ENCODE peak calls at places on chromosomes 2 and 18, in eight cellular contexts. One of them, this sample, is unnamed.

GRCh38 chr18:77423468-77423867 is 173.8 kb downstream of the GALR1 start:
- DNase-seq in esophagus squamous epithelium: no peak
- DNase-seq in endothelial cell of umbilical vein: no peak
- DNase-seq in H1: no peak
- DNase-seq in NB4: no peak
- DNase-seq in stomach: no peak
- DNase-seq in prostate gland: no peak
- DNase-seq in lower leg skin: no peak
- DNase-seq in this sample: no peak

GRCh38 chr2:48483506-48483905 is 46.4 kb upstream of the STON1 start:
- DNase-seq in endothelial cell of umbilical vein: peak
- DNase-seq in lower leg skin: no peak
- DNase-seq in esophagus squamous epithelium: no peak
- DNase-seq in NB4: no peak
- DNase-seq in prostate gland: peak
- DNase-seq in H1: no peak
- DNase-seq in stomach: no peak
- DNase-seq in this sample: no peak

GRCh38 chr2:232328516-232329460 is 49.8 kb upstream of the ALPP start:
- DNase-seq in prostate gland: no peak
- DNase-seq in endothelial cell of umbilical vein: no peak
- DNase-seq in stomach: no peak
- DNase-seq in lower leg skin: peak
- DNase-seq in H1: no peak
- DNase-seq in esophagus squamous epithelium: no peak
- DNase-seq in NB4: no peak
- DNase-seq in this sample: peak

GRCh38 chr2:174603280-174603679 is 5.7 kb upstream of the WIPF1 start:
- DNase-seq in NB4: peak
- DNase-seq in esophagus squamous epithelium: no peak
- DNase-seq in lower leg skin: no peak
- DNase-seq in stomach: peak
- DNase-seq in endothelial cell of umbilical vein: peak
- DNase-seq in prostate gland: peak
- DNase-seq in H1: no peak
- DNase-seq in this sample: peak

GRCh38 chr2:212814941-212815340 is 276.3 kb upstream of the ERBB4 start:
- DNase-seq in prostate gland: no peak
- DNase-seq in endothelial cell of umbilical vein: no peak
- DNase-seq in stomach: no peak
- DNase-seq in esophagus squamous epithelium: no peak
- DNase-seq in NB4: no peak
- DNase-seq in lower leg skin: no peak
- DNase-seq in H1: no peak
- DNase-seq in this sample: no peak

GRCh38 chr2:98037206-98037605 is 41.5 kb upstream of the TMEM131 start:
- DNase-seq in H1: no peak
- DNase-seq in esophagus squamous epithelium: no peak
- DNase-seq in stomach: no peak
- DNase-seq in endothelial cell of umbilical vein: no peak
- DNase-seq in lower leg skin: no peak
- DNase-seq in prostate gland: no peak
- DNase-seq in NB4: no peak
- DNase-seq in this sample: no peak

GRCh38 chr18:59516356-59517155 is 157.5 kb upstream of the LMAN1 start:
- DNase-seq in lower leg skin: peak
- DNase-seq in endothelial cell of umbilical vein: peak
- DNase-seq in H1: no peak
- DNase-seq in NB4: no peak
- DNase-seq in stomach: no peak
- DNase-seq in prostate gland: no peak
- DNase-seq in esophagus squamous epithelium: no peak
- DNase-seq in this sample: peak

GRCh38 chr18:23173912-23174311 is 38.6 kb downstream of the CABLES1 start:
- DNase-seq in prostate gland: no peak
- DNase-seq in H1: no peak
- DNase-seq in endothelial cell of umbilical vein: no peak
- DNase-seq in NB4: no peak
- DNase-seq in stomach: no peak
- DNase-seq in lower leg skin: no peak
- DNase-seq in esophagus squamous epithelium: no peak
- DNase-seq in this sample: no peak

GRCh38 chr2:175432021-175432420 is 250.5 kb upstream of the ATP5MC3 start:
- DNase-seq in prostate gland: no peak
- DNase-seq in endothelial cell of umbilical vein: no peak
- DNase-seq in lower leg skin: no peak
- DNase-seq in NB4: no peak
- DNase-seq in stomach: no peak
- DNase-seq in esophagus squamous epithelium: no peak
- DNase-seq in H1: no peak
- DNase-seq in this sample: no peak

GRCh38 chr18:39571511-39571910 is 2005.9 kb upstream of the CELF4 start:
- DNase-seq in lower leg skin: no peak
- DNase-seq in prostate gland: no peak
- DNase-seq in endothelial cell of umbilical vein: peak
- DNase-seq in H1: no peak
- DNase-seq in stomach: no peak
- DNase-seq in esophagus squamous epithelium: no peak
- DNase-seq in NB4: peak
- DNase-seq in this sample: no peak

GRCh38 chr2:54871457-54872103 is 148.1 kb downstream of the EML6 start:
- DNase-seq in lower leg skin: no peak
- DNase-seq in H1: no peak
- DNase-seq in NB4: peak
- DNase-seq in prostate gland: no peak
- DNase-seq in endothelial cell of umbilical vein: no peak
- DNase-seq in stomach: no peak
- DNase-seq in esophagus squamous epithelium: no peak
- DNase-seq in this sample: no peak

GRCh38 chr18:61946449-61946848 is 53.6 kb upstream of the RNF152 start:
- DNase-seq in prostate gland: no peak
- DNase-seq in lower leg skin: no peak
- DNase-seq in endothelial cell of umbilical vein: no peak
- DNase-seq in H1: no peak
- DNase-seq in NB4: no peak
- DNase-seq in esophagus squamous epithelium: no peak
- DNase-seq in stomach: no peak
- DNase-seq in this sample: no peak

DNA sequence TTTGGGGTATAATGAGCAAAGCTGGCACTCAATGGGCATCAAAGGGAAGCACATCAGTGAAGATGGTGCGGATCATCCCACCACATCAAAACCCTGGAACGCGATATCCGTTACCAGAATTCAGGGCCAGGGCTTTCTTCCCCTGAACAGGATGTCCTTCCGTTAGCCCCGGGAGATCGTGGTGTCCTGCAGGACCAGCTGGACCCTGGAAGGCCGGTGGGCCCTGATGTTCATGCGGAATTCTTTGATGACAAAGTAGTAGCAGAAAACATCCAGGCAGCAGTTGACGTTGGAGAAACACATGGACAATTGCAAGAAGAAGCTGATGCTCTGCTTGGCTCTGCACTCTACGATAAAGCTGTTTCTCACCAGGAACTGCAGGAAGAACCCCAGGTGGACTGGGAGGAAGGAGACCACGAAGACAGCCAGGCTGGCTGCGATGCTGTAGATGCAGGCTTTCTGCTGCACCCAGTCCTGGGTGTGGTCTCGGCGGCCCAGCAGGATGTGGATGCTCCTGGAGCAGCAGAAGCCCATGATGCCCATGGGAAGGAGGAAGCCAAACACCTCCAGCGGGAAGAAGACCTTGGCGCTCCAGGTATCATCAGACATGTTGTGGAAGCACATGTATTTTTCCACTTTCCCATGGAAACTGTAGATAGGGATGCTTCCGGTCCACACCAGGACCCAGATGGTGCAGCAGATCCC is 15.0 kb downstream of the GPR55 start:
- DNase-seq in NB4: no peak
- DNase-seq in prostate gland: no peak
- DNase-seq in lower leg skin: peak
- DNase-seq in H1: no peak
- DNase-seq in endothelial cell of umbilical vein: no peak
- DNase-seq in esophagus squamous epithelium: no peak
- DNase-seq in stomach: no peak
- DNase-seq in this sample: no peak
- TF ChIP-seq POLR2A in NB4: no peak
- TF ChIP-seq POLR2A in prostate gland: no peak
- TF ChIP-seq POLR2A in lower leg skin: no peak
- TF ChIP-seq POLR2A in H1: no peak
- TF ChIP-seq POLR2A in endothelial cell of umbilical vein: no peak
- TF ChIP-seq POLR2A in esophagus squamous epithelium: no peak
- TF ChIP-seq POLR2A in stomach: no peak
- TF ChIP-seq POLR2A in this sample: no peak

DNA sequence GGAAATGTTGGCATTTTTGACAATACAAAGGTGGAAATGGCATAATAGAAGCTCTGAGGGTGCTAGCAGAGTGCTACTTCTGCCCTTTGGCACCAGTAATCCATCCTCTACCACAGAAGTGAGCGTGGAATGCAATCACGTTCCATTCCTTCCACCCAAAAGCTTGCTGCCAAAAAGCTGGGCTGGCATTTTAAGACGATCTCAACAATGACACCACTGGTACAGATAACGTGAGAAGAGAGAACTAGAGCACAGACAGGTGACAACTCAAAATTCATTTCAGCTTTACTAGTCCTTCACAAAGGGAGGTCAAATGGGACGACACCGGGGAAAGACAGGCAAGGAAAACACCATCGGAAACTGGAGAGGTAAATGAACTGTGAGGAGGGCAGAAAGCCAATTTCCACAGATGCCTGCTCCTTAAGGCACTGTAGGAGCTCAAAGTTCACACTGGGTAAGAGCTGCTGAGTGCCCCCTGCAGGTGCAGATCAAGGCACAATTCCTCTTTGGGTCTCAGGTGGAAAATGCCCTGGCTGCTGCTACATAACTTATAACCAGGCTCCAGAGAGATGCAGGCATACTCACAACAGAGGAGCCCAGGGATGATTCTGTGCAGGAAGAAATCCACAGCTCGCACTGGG is 50.7 kb upstream of the RNU4ATAC start:
- DNase-seq in endothelial cell of umbilical vein: peak
- DNase-seq in H1: no peak
- DNase-seq in esophagus squamous epithelium: no peak
- DNase-seq in lower leg skin: no peak
- DNase-seq in stomach: peak
- DNase-seq in prostate gland: no peak
- DNase-seq in NB4: peak
- DNase-seq in this sample: no peak
- TF ChIP-seq CTCF in endothelial cell of umbilical vein: no peak
- TF ChIP-seq CTCF in H1: peak
- TF ChIP-seq CTCF in esophagus squamous epithelium: no peak
- TF ChIP-seq CTCF in lower leg skin: no peak
- TF ChIP-seq CTCF in stomach: peak
- TF ChIP-seq CTCF in prostate gland: no peak
- TF ChIP-seq CTCF in NB4: peak
- TF ChIP-seq CTCF in this sample: no peak

GRCh38 chr2:36322108-36322507 is 33.5 kb upstream of the CRIM1 start:
- DNase-seq in stomach: no peak
- DNase-seq in esophagus squamous epithelium: no peak
- DNase-seq in endothelial cell of umbilical vein: peak
- DNase-seq in lower leg skin: no peak
- DNase-seq in NB4: peak
- DNase-seq in prostate gland: no peak
- DNase-seq in H1: no peak
- DNase-seq in this sample: no peak

GRCh38 chr2:36318547-36318946 is 37.0 kb upstream of the CRIM1 start:
- DNase-seq in endothelial cell of umbilical vein: no peak
- DNase-seq in H1: no peak
- DNase-seq in NB4: peak
- DNase-seq in prostate gland: no peak
- DNase-seq in lower leg skin: no peak
- DNase-seq in esophagus squamous epithelium: no peak
- DNase-seq in stomach: no peak
- DNase-seq in this sample: no peak
- TF ChIP-seq POLR2A in endothelial cell of umbilical vein: no peak
- TF ChIP-seq POLR2A in H1: no peak
- TF ChIP-seq POLR2A in NB4: no peak
- TF ChIP-seq POLR2A in prostate gland: no peak
- TF ChIP-seq POLR2A in lower leg skin: no peak
- TF ChIP-seq POLR2A in esophagus squamous epithelium: no peak
- TF ChIP-seq POLR2A in stomach: no peak
- TF ChIP-seq POLR2A in this sample: no peak

GRCh38 chr2:124320072-124320471 is 295.0 kb downstream of the CNTNAP5 start:
- DNase-seq in endothelial cell of umbilical vein: no peak
- DNase-seq in esophagus squamous epithelium: no peak
- DNase-seq in stomach: no peak
- DNase-seq in lower leg skin: no peak
- DNase-seq in NB4: no peak
- DNase-seq in H1: no peak
- DNase-seq in prostate gland: no peak
- DNase-seq in this sample: no peak

GRCh38 chr2:124327293-124327692 is 302.2 kb downstream of the CNTNAP5 start:
- DNase-seq in lower leg skin: no peak
- DNase-seq in NB4: no peak
- DNase-seq in esophagus squamous epithelium: no peak
- DNase-seq in H1: peak
- DNase-seq in stomach: no peak
- DNase-seq in endothelial cell of umbilical vein: no peak
- DNase-seq in prostate gland: no peak
- DNase-seq in this sample: no peak

GRCh38 chr2:124328397-124328796 is 303.3 kb downstream of the CNTNAP5 start:
- DNase-seq in NB4: no peak
- DNase-seq in prostate gland: no peak
- DNase-seq in endothelial cell of umbilical vein: no peak
- DNase-seq in lower leg skin: no peak
- DNase-seq in H1: no peak
- DNase-seq in stomach: no peak
- DNase-seq in esophagus squamous epithelium: no peak
- DNase-seq in this sample: no peak

GRCh38 chr2:124323321-124323720 is 298.2 kb downstream of the CNTNAP5 start:
- DNase-seq in NB4: peak
- DNase-seq in endothelial cell of umbilical vein: no peak
- DNase-seq in stomach: no peak
- DNase-seq in lower leg skin: no peak
- DNase-seq in prostate gland: no peak
- DNase-seq in H1: no peak
- DNase-seq in esophagus squamous epithelium: no peak
- DNase-seq in this sample: no peak

GRCh38 chr2:124325667-124326425 is 300.8 kb downstream of the CNTNAP5 start:
- DNase-seq in esophagus squamous epithelium: no peak
- DNase-seq in H1: no peak
- DNase-seq in lower leg skin: no peak
- DNase-seq in endothelial cell of umbilical vein: no peak
- DNase-seq in stomach: no peak
- DNase-seq in prostate gland: no peak
- DNase-seq in NB4: peak
- DNase-seq in this sample: no peak
- TF ChIP-seq CTCF in esophagus squamous epithelium: no peak
- TF ChIP-seq CTCF in H1: peak
- TF ChIP-seq CTCF in lower leg skin: no peak
- TF ChIP-seq CTCF in endothelial cell of umbilical vein: no peak
- TF ChIP-seq CTCF in stomach: no peak
- TF ChIP-seq CTCF in prostate gland: no peak
- TF ChIP-seq CTCF in NB4: peak
- TF ChIP-seq CTCF in this sample: peak

GRCh38 chr2:9423100-9423921 is at the start of the genes CPSF3 and ITGB1BP1:
- DNase-seq in NB4: peak
- DNase-seq in prostate gland: peak
- DNase-seq in H1: peak
- DNase-seq in esophagus squamous epithelium: peak
- DNase-seq in endothelial cell of umbilical vein: peak
- DNase-seq in lower leg skin: peak
- DNase-seq in stomach: peak
- DNase-seq in this sample: peak
- TF ChIP-seq POLR2A in NB4: peak
- TF ChIP-seq POLR2A in prostate gland: peak
- TF ChIP-seq POLR2A in H1: no peak
- TF ChIP-seq POLR2A in esophagus squamous epithelium: peak
- TF ChIP-seq POLR2A in endothelial cell of umbilical vein: peak
- TF ChIP-seq POLR2A in lower leg skin: no peak
- TF ChIP-seq POLR2A in stomach: no peak
- TF ChIP-seq POLR2A in this sample: peak

This sample was measured in right lobe of liver.